ENCODE peak calls at places on chromosome 10, in seven cellular contexts. T, V, K, P, R, W and S are unnamed samples.

GRCh38 chr10:45564303-45564959 is 108.1 kb downstream of the ZFAND4 start:
- DNase-seq in T (no peak), V (no peak), K (no peak), P (no peak), R (no peak), W (no peak), S (no peak)

GRCh38 chr10:86334515-86335085 is 32.0 kb downstream of the GRID1 start:
- DNase-seq in T (no peak), V (no peak), K (no peak), P (peak), R (no peak), W (no peak), S (no peak)

GRCh38 chr10:50641636-50642035 is 17.9 kb upstream of the SGMS1 start:
- DNase-seq in T (no peak), V (no peak), K (no peak), P (no peak), R (peak), W (no peak), S (no peak)

GRCh38 chr10:57338823-57339558 is 928.7 kb downstream of the IPMK start:
- DNase-seq in T (peak), V (no peak), K (peak), P (no peak), R (peak), W (no peak), S (peak)

GRCh38 chr10:7045891-7046599 is 364.8 kb downstream of the SFMBT2 start:
- DNase-seq in T (no peak), V (peak), K (no peak), P (no peak), R (no peak), W (no peak), S (no peak)

GRCh38 chr10:29479081-29479917 is 155.5 kb downstream of the SVIL start:
- DNase-seq in T (no peak), V (no peak), K (no peak), P (no peak), R (no peak), W (no peak), S (no peak)

GRCh38 chr10:110923856-110924493 is 4.6 kb downstream of the SHOC2 start:
- DNase-seq in T (peak), V (no peak), K (no peak), P (no peak), R (no peak), W (no peak), S (no peak)

GRCh38 chr10:122295423-122295947 is 24.4 kb downstream of the BTBD16 start:
- DNase-seq in T (no peak), V (no peak), K (no peak), P (no peak), R (no peak), W (no peak), S (no peak)

GRCh38 chr10:96073722-96074121 is 30.3 kb downstream of the CCNJ start:
- DNase-seq in T (peak), V (no peak), K (no peak), P (peak), R (peak), W (no peak), S (no peak)

GRCh38 chr10:17668435-17669184 is 24.7 kb downstream of the STAM start:
- DNase-seq in T (no peak), V (no peak), K (no peak), P (no peak), R (no peak), W (no peak), S (no peak)

GRCh38 chr10:46555713-46556514 is 544 bp downstream of the GPRIN2 start:
- DNase-seq in T (peak), V (peak), K (peak), P (no peak), R (no peak), W (peak), S (peak)

GRCh38 chr10:117640406-117640805 is 97.9 kb downstream of the EMX2 start:
- DNase-seq in T (no peak), V (no peak), K (no peak), P (no peak), R (no peak), W (no peak), S (no peak)

GRCh38 chr10:15314482-15315070 is 56.5 kb downstream of the FAM171A1 start:
- DNase-seq in T (no peak), V (no peak), K (no peak), P (no peak), R (no peak), W (no peak), S (no peak)

GRCh38 chr10:48237225-48237855 is 37.2 kb downstream of the FRMPD2 start:
- DNase-seq in T (no peak), V (no peak), K (no peak), P (no peak), R (no peak), W (no peak), S (no peak)

GRCh38 chr10:47184273-47184672 is 115.7 kb upstream of the GDF10 start:
- DNase-seq in T (no peak), V (no peak), K (no peak), P (no peak), R (no peak), W (no peak), S (no peak)

GRCh38 chr10:12162927-12163326 is 32.8 kb downstream of the NUDT5 start:
- DNase-seq in T (no peak), V (no peak), K (no peak), P (no peak), R (no peak), W (no peak), S (no peak)

GRCh38 chr10:110141185-110141584 is 66.2 kb upstream of the MXI1 start:
- DNase-seq in T (no peak), V (peak), K (no peak), P (no peak), R (peak), W (no peak), S (no peak)

GRCh38 chr10:23630880-23631279 is 192.0 kb downstream of the OTUD1 start:
- DNase-seq in T (no peak), V (no peak), K (no peak), P (no peak), R (no peak), W (no peak), S (no peak)

GRCh38 chr10:84415539-84416244 is 87.3 kb downstream of the CCSER2 start:
- DNase-seq in T (no peak), V (peak), K (peak), P (no peak), R (no peak), W (no peak), S (no peak)

GRCh38 chr10:67976292-67977245 is 92.1 kb downstream of the SIRT1 start:
- DNase-seq in T (no peak), V (no peak), K (peak), P (no peak), R (no peak), W (peak), S (peak)
- H3K27ac ChIP-seq in T (peak), V (no peak), K (no peak), P (no peak), R (no peak), W (no peak), S (peak)

GRCh38 chr10:131897297-131897899 is 3.4 kb upstream of the PPP2R2D start:
- DNase-seq in T (no peak), V (no peak), K (no peak), P (no peak), R (no peak), W (no peak), S (no peak)
- TF ChIP-seq POLR2A in T (no peak), V (no peak), K (no peak), P (no peak), R (no peak), W (no peak), S (no peak)

GRCh38 chr10:9211228-9211627 is 1156.7 kb downstream of the GATA3 start:
- DNase-seq in T (peak), V (no peak), K (no peak), P (no peak), R (peak), W (no peak), S (no peak)
- TF ChIP-seq CTCF in T (peak), V (no peak), K (no peak), P (peak), R (peak), W (no peak), S (peak)

GRCh38 chr10:65341323-65341922 is 1584.4 kb upstream of the LRRTM3 start:
- DNase-seq in T (no peak), V (no peak), K (peak), P (no peak), R (peak), W (peak), S (no peak)

GRCh38 chr10:65340340-65340739 is 1585.5 kb upstream of the LRRTM3 start:
- DNase-seq in T (no peak), V (no peak), K (no peak), P (no peak), R (peak), W (no peak), S (no peak)

GRCh38 chr10:65346466-65346865 is 1579.4 kb upstream of the LRRTM3 start:
- DNase-seq in T (no peak), V (no peak), K (no peak), P (no peak), R (no peak), W (no peak), S (no peak)

GRCh38 chr10:65342226-65342625 is 1583.6 kb upstream of the LRRTM3 start:
- DNase-seq in T (no peak), V (no peak), K (no peak), P (no peak), R (peak), W (no peak), S (no peak)
- H3K27ac ChIP-seq in T (no peak), V (no peak), K (peak), P (no peak), R (peak), W (no peak), S (no peak)

GRCh38 chr10:91162495-91163268 is 57.8 kb upstream of the PCGF5 start:
- DNase-seq in T (peak), V (peak), K (peak), P (no peak), R (peak), W (peak), S (peak)

GRCh38 chr10:91163709-91164474 is 56.6 kb upstream of the PCGF5 start:
- DNase-seq in T (peak), V (peak), K (peak), P (peak), R (peak), W (peak), S (peak)

GRCh38 chr10:91162050-91162494 is 58.4 kb upstream of the PCGF5 start:
- DNase-seq in T (peak), V (no peak), K (no peak), P (no peak), R (no peak), W (no peak), S (peak)

GRCh38 chr10:91164520-91165065 is 55.9 kb upstream of the PCGF5 start:
- DNase-seq in T (no peak), V (no peak), K (no peak), P (no peak), R (no peak), W (no peak), S (no peak)

DNA sequence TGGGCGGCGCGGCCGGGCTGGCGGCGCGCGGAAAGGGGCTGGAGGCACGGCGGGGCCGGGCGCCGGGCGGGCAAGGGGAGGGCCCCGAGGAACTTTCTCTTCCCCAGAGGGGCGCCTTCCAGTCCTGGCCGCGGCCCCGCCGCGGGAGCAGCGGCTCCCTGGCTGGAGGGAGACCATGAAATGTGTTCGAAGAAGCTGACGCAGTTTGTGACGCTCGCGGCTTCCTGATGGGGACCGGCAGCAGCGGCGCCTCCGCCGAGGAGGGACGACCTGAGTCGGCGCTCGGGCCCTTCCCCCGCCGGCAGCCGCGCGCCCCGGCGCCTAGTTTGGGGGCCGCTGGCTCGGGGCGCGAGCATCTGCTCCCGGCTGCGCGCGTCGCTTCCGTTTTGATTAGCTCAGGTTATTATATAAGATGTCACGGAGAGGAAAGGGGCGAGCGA is 57.2 kb upstream of the PCGF5 start:
- DNase-seq in T (peak), V (peak), K (peak), P (peak), R (peak), W (peak), S (peak)
- TF ChIP-seq POLR2A in T (peak), V (peak), K (peak), P (no peak), R (peak), W (peak), S (no peak)

GRCh38 chr10:35640474-35640873 is 1.6 kb downstream of the FZD8 start:
- DNase-seq in T (peak), V (peak), K (peak), P (no peak), R (peak), W (peak), S (peak)
- TF ChIP-seq CTCF in T (peak), V (peak), K (peak), P (peak), R (peak), W (peak), S (peak)

DNA sequence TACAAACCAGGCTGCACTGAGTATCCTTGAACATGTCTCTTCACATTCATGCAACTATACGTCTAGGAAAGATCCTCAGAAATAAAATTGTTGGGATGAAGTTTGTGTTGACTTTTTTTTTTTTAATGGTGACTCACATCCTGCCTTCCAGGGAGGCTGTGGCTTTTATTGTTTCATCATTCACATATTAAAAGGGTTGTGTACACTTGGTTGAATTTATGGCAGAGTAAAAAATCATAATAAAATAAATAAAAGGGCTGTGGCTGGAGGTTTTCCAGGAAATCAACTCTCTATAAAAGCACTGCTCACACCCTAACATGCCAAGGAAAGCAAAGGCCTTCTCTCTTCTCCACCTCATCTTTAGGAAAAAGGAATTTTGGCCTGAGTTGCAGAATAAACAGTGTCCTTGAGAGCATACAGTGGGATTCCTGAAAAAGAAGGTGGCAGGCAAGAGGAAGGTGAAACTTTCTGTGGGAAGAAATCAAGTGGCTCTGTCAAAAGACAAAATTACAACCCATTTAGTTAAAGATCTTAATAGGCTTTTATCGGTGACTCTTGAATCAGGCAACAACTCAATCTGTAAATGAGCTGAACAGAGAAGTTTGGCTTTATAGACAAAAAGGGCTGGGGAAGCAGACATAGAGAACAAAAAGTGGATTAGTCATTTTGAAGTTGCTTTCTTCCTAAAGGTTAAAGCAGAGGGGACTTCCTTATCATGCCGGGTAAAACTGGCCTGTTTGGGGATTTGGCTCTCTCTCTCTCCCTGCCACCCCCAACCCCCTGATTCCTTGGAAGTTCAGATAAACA is 41.6 kb upstream of the FHIP2A start:
- DNase-seq in T (peak), V (peak), K (no peak), P (peak), R (peak), W (no peak), S (no peak)
- H3K27ac ChIP-seq in T (peak), V (peak), K (peak), P (peak), R (peak), W (peak), S (no peak)

GRCh38 chr10:97511711-97512445 is 13.2 kb downstream of the UBTD1 start:
- DNase-seq in T (no peak), V (no peak), K (peak), P (no peak), R (no peak), W (no peak), S (no peak)
- TF ChIP-seq POLR2A in T (no peak), V (no peak), K (no peak), P (no peak), R (no peak), W (no peak), S (no peak)

GRCh38 chr10:102268333-102268999 is 23.1 kb downstream of the GBF1 start:
- DNase-seq in T (no peak), V (no peak), K (no peak), P (no peak), R (peak), W (no peak), S (no peak)
- TF ChIP-seq CTCF in T (no peak), V (no peak), K (no peak), P (no peak), R (no peak), W (no peak), S (no peak)